ENCODE peak calls at places on chromosomes 5 and 9, in eight cellular contexts. G, E, X, I, P, L, J and C are unnamed samples.

GRCh38 chr5:2466966-2467365 is 284.5 kb downstream of the IRX2 start:
- DNase-seq in I (no peak), L (no peak), J (no peak), X (no peak), E (no peak), P (no peak), G (no peak), C (no peak)

GRCh38 chr5:30808996-30809395 is 384.5 kb upstream of the CDH6 start:
- DNase-seq in P (no peak), X (no peak), I (no peak), G (no peak), L (no peak), E (no peak), J (peak), C (no peak)

GRCh38 chr5:129094924-129095797 is 612 bp downstream of the ISOC1 start:
- DNase-seq in G (peak), J (peak), E (peak), L (peak), I (no peak), X (peak), P (no peak), C (peak)

GRCh38 chr9:25716220-25716872 is 38.1 kb upstream of the TUSC1 start:
- DNase-seq in G (peak), X (peak), P (no peak), J (peak), L (peak), I (no peak), E (peak), C (peak)

GRCh38 chr5:14908195-14908594 is 36.6 kb upstream of the ANKH start:
- DNase-seq in P (no peak), I (no peak), E (no peak), L (no peak), G (peak), X (no peak), J (no peak), C (no peak)

GRCh38 chr9:135507104-135508035 is 6.9 kb downstream of the MRPS2 start:
- DNase-seq in G (no peak), X (peak), I (no peak), P (no peak), J (no peak), L (no peak), E (no peak), C (no peak)

GRCh38 chr5:116289276-116289675 is 204.5 kb downstream of the COMMD10 start:
- DNase-seq in P (no peak), J (no peak), I (no peak), X (no peak), L (no peak), G (no peak), E (no peak), C (no peak)

GRCh38 chr5:111129938-111130337 is 37.8 kb downstream of the WDR36 start:
- DNase-seq in G (peak), X (no peak), I (no peak), P (no peak), E (no peak), J (no peak), L (no peak), C (no peak)

GRCh38 chr5:38463634-38464521 is 92.6 kb downstream of the LIFR start:
- DNase-seq in P (peak), L (no peak), G (peak), I (no peak), E (peak), X (no peak), J (no peak), C (no peak)

GRCh38 chr9:123586140-123586735 is 230.2 kb downstream of the CRB2 start:
- DNase-seq in G (no peak), E (no peak), X (no peak), P (no peak), I (no peak), J (no peak), L (peak), C (peak)

GRCh38 chr9:4965174-4965821 is 19.8 kb upstream of the JAK2 start:
- DNase-seq in E (no peak), P (no peak), X (no peak), J (no peak), L (no peak), G (no peak), I (no peak), C (no peak)

GRCh38 chr9:93136693-93137092 is 2.6 kb upstream of the NINJ1 start:
- DNase-seq in E (no peak), P (no peak), X (no peak), L (no peak), J (no peak), I (no peak), G (no peak), C (no peak)

GRCh38 chr9:134560206-134560605 is 81.4 kb upstream of the COL5A1 start:
- DNase-seq in E (no peak), P (no peak), X (no peak), J (no peak), I (no peak), L (no peak), G (no peak), C (no peak)

GRCh38 chr9:127263664-127264063 is 910 bp upstream of the GARNL3 start:
- DNase-seq in J (peak), G (no peak), X (no peak), L (peak), P (no peak), E (no peak), I (no peak), C (no peak)

GRCh38 chr9:89436326-89436725 is 61.6 kb downstream of the SEMA4D start:
- DNase-seq in J (no peak), P (no peak), I (no peak), G (no peak), X (no peak), E (no peak), L (peak), C (peak)

GRCh38 chr9:82750411-82750918 is 312.5 kb downstream of the RASEF start:
- DNase-seq in G (no peak), X (no peak), P (no peak), E (no peak), L (no peak), I (no peak), J (no peak), C (no peak)

GRCh38 chr9:8832956-8833355 is 1033.4 kb upstream of the DMAC1 start:
- DNase-seq in I (no peak), E (no peak), P (no peak), J (no peak), L (no peak), X (no peak), G (no peak), C (no peak)

GRCh38 chr9:22401671-22402070 is 45.0 kb upstream of the DMRTA1 start:
- DNase-seq in E (no peak), I (no peak), J (no peak), L (no peak), X (no peak), G (no peak), P (no peak), C (no peak)

GRCh38 chr5:179795049-179795862 is 1.5 kb downstream of the LTC4S start:
- DNase-seq in L (no peak), E (no peak), J (peak), X (no peak), G (no peak), I (no peak), P (no peak), C (no peak)

GRCh38 chr5:89265511-89266169 is 382.7 kb upstream of the MEF2C start:
- DNase-seq in X (no peak), L (no peak), G (peak), P (peak), E (no peak), I (no peak), J (no peak), C (no peak)

GRCh38 chr9:18109670-18110069 is 364.3 kb upstream of the ADAMTSL1 start:
- DNase-seq in L (no peak), P (no peak), I (no peak), E (no peak), G (no peak), J (no peak), X (no peak), C (no peak)

GRCh38 chr5:155726267-155726666 is 600.7 kb upstream of the SGCD start:
- DNase-seq in L (no peak), E (no peak), X (no peak), G (peak), J (no peak), P (no peak), I (no peak), C (no peak)

GRCh38 chr5:887947-888640 is 4.5 kb downstream of the BRD9 start:
- DNase-seq in I (no peak), G (no peak), L (no peak), J (no peak), P (no peak), X (no peak), E (no peak), C (no peak)

GRCh38 chr9:89677696-89678393 is 73.0 kb downstream of the GADD45G start:
- DNase-seq in P (no peak), X (peak), E (no peak), I (no peak), J (peak), L (peak), G (no peak), C (no peak)